ENCODE peak calls at places on chromosome 5, in seven cellular contexts. One of them, this sample, is unnamed.

GRCh38 chr5:171757853-171758535 is 27.6 kb upstream of the SMIM23 start:
- DNase-seq in GM12878: no peak
- DNase-seq in HCT116: peak; percentile 67
- DNase-seq in tibial nerve: no peak
- DNase-seq in adrenal gland: no peak
- DNase-seq in esophagus squamous epithelium: no peak
- DNase-seq in uterus: no peak
- DNase-seq in this sample: no peak

GRCh38 chr5:132487095-132487428 is 3.5 kb downstream of the IRF1 start:
- DNase-seq in GM12878: no peak
- DNase-seq in HCT116: no peak
- DNase-seq in tibial nerve: no peak
- DNase-seq in adrenal gland: no peak
- DNase-seq in esophagus squamous epithelium: no peak
- DNase-seq in uterus: peak; percentile 7
- DNase-seq in this sample: no peak

GRCh38 chr5:129074903-129075302 is 19.6 kb upstream of the ISOC1 start:
- DNase-seq in GM12878: no peak
- DNase-seq in HCT116: no peak
- DNase-seq in tibial nerve: no peak
- DNase-seq in adrenal gland: no peak
- DNase-seq in esophagus squamous epithelium: no peak
- DNase-seq in uterus: no peak
- DNase-seq in this sample: no peak

GRCh38 chr5:102815560-102816324 is 60.6 kb downstream of the PAM start:
- DNase-seq in GM12878: no peak
- DNase-seq in HCT116: no peak
- DNase-seq in tibial nerve: no peak
- DNase-seq in adrenal gland: no peak
- DNase-seq in esophagus squamous epithelium: no peak
- DNase-seq in uterus: no peak
- DNase-seq in this sample: no peak

GRCh38 chr5:119009131-119009530 is 20.8 kb upstream of the DTWD2 start:
- DNase-seq in GM12878: no peak
- DNase-seq in HCT116: no peak
- DNase-seq in tibial nerve: no peak
- DNase-seq in adrenal gland: no peak
- DNase-seq in esophagus squamous epithelium: no peak
- DNase-seq in uterus: no peak
- DNase-seq in this sample: no peak

GRCh38 chr5:78540335-78541057 is 108.1 kb downstream of the LHFPL2 start:
- DNase-seq in GM12878: no peak
- DNase-seq in HCT116: no peak
- DNase-seq in tibial nerve: peak; percentile 51
- DNase-seq in adrenal gland: peak; percentile 57
- DNase-seq in esophagus squamous epithelium: no peak
- DNase-seq in uterus: no peak
- DNase-seq in this sample: no peak

GRCh38 chr5:158303883-158304282 is 444.9 kb upstream of the CLINT1 start:
- DNase-seq in GM12878: no peak
- DNase-seq in HCT116: no peak
- DNase-seq in tibial nerve: no peak
- DNase-seq in adrenal gland: no peak
- DNase-seq in esophagus squamous epithelium: no peak
- DNase-seq in uterus: no peak
- DNase-seq in this sample: no peak

GRCh38 chr5:124743534-124744169 is 2.8 kb downstream of the ZNF608 start:
- DNase-seq in GM12878: no peak
- DNase-seq in HCT116: no peak
- DNase-seq in tibial nerve: no peak
- DNase-seq in adrenal gland: no peak
- DNase-seq in esophagus squamous epithelium: no peak
- DNase-seq in uterus: no peak
- DNase-seq in this sample: no peak

GRCh38 chr5:20360243-20360642 is 372.2 kb upstream of the CDH18 start:
- DNase-seq in GM12878: no peak
- DNase-seq in HCT116: no peak
- DNase-seq in tibial nerve: no peak
- DNase-seq in adrenal gland: peak; percentile 2
- DNase-seq in esophagus squamous epithelium: no peak
- DNase-seq in uterus: no peak
- DNase-seq in this sample: no peak

GRCh38 chr5:4370218-4370617 is 769.9 kb upstream of the ADAMTS16 start:
- DNase-seq in GM12878: no peak
- DNase-seq in HCT116: no peak
- DNase-seq in tibial nerve: no peak
- DNase-seq in adrenal gland: no peak
- DNase-seq in esophagus squamous epithelium: no peak
- DNase-seq in uterus: no peak
- DNase-seq in this sample: no peak

GRCh38 chr5:150645070-150645700 is 4.7 kb downstream of the SYNPO start:
- DNase-seq in GM12878: no peak
- DNase-seq in HCT116: no peak
- DNase-seq in tibial nerve: peak; percentile 68
- DNase-seq in adrenal gland: peak; percentile 96
- DNase-seq in esophagus squamous epithelium: no peak
- DNase-seq in uterus: peak; percentile 79
- DNase-seq in this sample: no peak

GRCh38 chr5:172837640-172838039 is 3.6 kb downstream of the ERGIC1 start:
- DNase-seq in GM12878: peak; percentile 73
- DNase-seq in HCT116: no peak
- DNase-seq in tibial nerve: no peak
- DNase-seq in adrenal gland: peak; percentile 86
- DNase-seq in esophagus squamous epithelium: no peak
- DNase-seq in uterus: no peak
- DNase-seq in this sample: no peak

GRCh38 chr5:176427971-176428370 is 11.6 kb upstream of the CLTB start:
- DNase-seq in GM12878: no peak
- DNase-seq in HCT116: peak; percentile 22
- DNase-seq in tibial nerve: no peak
- DNase-seq in adrenal gland: no peak
- DNase-seq in esophagus squamous epithelium: no peak
- DNase-seq in uterus: no peak
- DNase-seq in this sample: no peak

GRCh38 chr5:147522435-147522834 is 12.6 kb upstream of the DPYSL3 start:
- DNase-seq in GM12878: no peak
- DNase-seq in HCT116: no peak
- DNase-seq in tibial nerve: no peak
- DNase-seq in adrenal gland: no peak
- DNase-seq in esophagus squamous epithelium: no peak
- DNase-seq in uterus: no peak
- DNase-seq in this sample: no peak

GRCh38 chr5:69414885-69415583 is at the start of gene MARVELD2:
- DNase-seq in GM12878: no peak
- DNase-seq in HCT116: peak; percentile 77
- DNase-seq in tibial nerve: peak; percentile 33
- DNase-seq in adrenal gland: peak; percentile 79
- DNase-seq in esophagus squamous epithelium: no peak
- DNase-seq in uterus: peak; percentile 20
- DNase-seq in this sample: no peak

GRCh38 chr5:61184708-61185107 is 22.4 kb upstream of the SMIM15 start:
- DNase-seq in GM12878: no peak
- DNase-seq in HCT116: no peak
- DNase-seq in tibial nerve: no peak
- DNase-seq in adrenal gland: no peak
- DNase-seq in esophagus squamous epithelium: no peak
- DNase-seq in uterus: no peak
- DNase-seq in this sample: no peak

DNA sequence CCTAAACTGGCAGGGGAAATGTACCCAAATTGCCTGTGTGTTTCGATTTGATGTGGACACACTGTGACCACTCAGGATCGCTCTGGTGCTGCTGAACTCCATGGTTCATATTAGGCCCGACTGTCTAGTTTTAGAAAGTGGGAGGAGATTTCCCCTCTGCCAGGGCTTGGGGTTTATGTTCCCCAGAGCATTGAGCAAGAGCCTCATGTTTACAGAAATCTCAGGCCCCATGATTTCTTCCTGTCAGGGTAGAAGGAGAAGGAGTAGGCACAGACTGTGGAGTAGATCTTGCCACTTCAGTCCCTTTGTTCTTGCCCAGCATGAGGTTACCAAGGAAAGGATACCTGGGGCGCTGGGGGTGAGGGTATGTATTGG is 40.8 kb upstream of the GLRX start:
- DNase-seq in GM12878: no peak
- DNase-seq in HCT116: no peak
- DNase-seq in tibial nerve: peak; percentile 75
- DNase-seq in adrenal gland: peak; percentile 42
- DNase-seq in esophagus squamous epithelium: no peak
- DNase-seq in uterus: no peak
- DNase-seq in this sample: no peak
- TF ChIP-seq POLR2A in GM12878: no peak
- TF ChIP-seq POLR2A in HCT116: no peak
- TF ChIP-seq POLR2A in tibial nerve: peak; percentile 48
- TF ChIP-seq POLR2A in adrenal gland: no peak
- TF ChIP-seq POLR2A in esophagus squamous epithelium: no peak
- TF ChIP-seq POLR2A in uterus: no peak
- TF ChIP-seq POLR2A in this sample: peak; percentile 38

DNA sequence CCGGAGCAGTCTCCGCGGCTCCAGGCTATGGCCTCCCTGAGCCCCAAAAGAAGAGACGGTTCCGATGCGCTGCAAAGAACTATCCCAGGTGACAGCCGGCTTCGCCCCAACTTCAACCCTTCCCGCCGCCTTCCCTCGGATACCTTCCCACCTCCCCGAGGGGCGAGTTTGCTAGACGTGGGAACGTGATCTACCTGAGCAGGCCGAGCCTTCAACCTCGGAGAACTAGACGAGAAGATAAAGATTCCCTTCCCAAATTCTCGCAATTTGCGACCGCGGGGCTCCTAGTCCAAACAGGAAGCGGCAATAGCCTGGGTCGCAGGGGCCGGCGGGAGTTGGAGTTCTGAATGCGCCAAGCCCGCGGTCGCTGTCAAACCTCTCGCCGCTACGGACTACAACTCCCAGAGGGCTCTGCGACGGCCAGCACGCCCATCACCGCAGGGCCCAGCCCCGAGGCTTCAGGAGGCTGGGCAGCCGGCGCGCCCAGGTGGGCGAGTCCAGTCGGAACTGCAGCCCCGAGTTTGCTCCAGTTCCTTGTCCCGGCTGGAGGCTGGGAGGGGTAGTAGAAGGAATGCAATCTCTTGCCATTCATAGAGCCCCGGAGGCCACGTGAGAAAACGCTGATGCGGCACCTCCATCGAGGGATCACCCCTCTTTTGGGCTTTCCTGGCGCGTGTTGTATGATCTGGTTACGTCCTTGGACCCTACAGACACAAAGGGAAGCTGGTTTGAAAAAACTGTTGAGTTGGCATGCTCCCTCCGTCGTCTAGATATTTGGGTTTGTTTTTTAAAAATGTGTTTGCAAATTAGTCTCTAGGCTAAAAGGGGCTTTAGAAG is at the start of gene SLC38A9:
- DNase-seq in GM12878: peak; percentile 68
- DNase-seq in HCT116: peak; percentile 83
- DNase-seq in tibial nerve: peak; percentile 90
- DNase-seq in adrenal gland: peak; percentile 97
- DNase-seq in esophagus squamous epithelium: peak; percentile 60
- DNase-seq in uterus: peak; percentile 95
- DNase-seq in this sample: peak; percentile 98
- TF ChIP-seq POLR2A in GM12878: peak; percentile 80
- TF ChIP-seq POLR2A in HCT116: peak; percentile 89
- TF ChIP-seq POLR2A in tibial nerve: no peak
- TF ChIP-seq POLR2A in adrenal gland: peak; percentile 9
- TF ChIP-seq POLR2A in esophagus squamous epithelium: no peak
- TF ChIP-seq POLR2A in uterus: peak; percentile 26
- TF ChIP-seq POLR2A in this sample: no peak

GRCh38 chr5:42798284-42799240 is 13.1 kb downstream of the SELENOP start:
- DNase-seq in GM12878: no peak
- DNase-seq in HCT116: no peak
- DNase-seq in tibial nerve: no peak
- DNase-seq in adrenal gland: no peak
- DNase-seq in esophagus squamous epithelium: no peak
- DNase-seq in uterus: no peak
- DNase-seq in this sample: no peak

GRCh38 chr5:42799668-42800114 is 12.0 kb downstream of the SELENOP start:
- DNase-seq in GM12878: no peak
- DNase-seq in HCT116: no peak
- DNase-seq in tibial nerve: no peak
- DNase-seq in adrenal gland: no peak
- DNase-seq in esophagus squamous epithelium: no peak
- DNase-seq in uterus: no peak
- DNase-seq in this sample: no peak

GRCh38 chr5:42801516-42802166 is 10.1 kb downstream of the SELENOP start:
- DNase-seq in GM12878: no peak
- DNase-seq in HCT116: no peak
- DNase-seq in tibial nerve: no peak
- DNase-seq in adrenal gland: no peak
- DNase-seq in esophagus squamous epithelium: no peak
- DNase-seq in uterus: no peak
- DNase-seq in this sample: no peak

GRCh38 chr5:42799241-42799608 is 12.5 kb downstream of the SELENOP start:
- DNase-seq in GM12878: no peak
- DNase-seq in HCT116: no peak
- DNase-seq in tibial nerve: no peak
- DNase-seq in adrenal gland: no peak
- DNase-seq in esophagus squamous epithelium: no peak
- DNase-seq in uterus: no peak
- DNase-seq in this sample: no peak

DNA sequence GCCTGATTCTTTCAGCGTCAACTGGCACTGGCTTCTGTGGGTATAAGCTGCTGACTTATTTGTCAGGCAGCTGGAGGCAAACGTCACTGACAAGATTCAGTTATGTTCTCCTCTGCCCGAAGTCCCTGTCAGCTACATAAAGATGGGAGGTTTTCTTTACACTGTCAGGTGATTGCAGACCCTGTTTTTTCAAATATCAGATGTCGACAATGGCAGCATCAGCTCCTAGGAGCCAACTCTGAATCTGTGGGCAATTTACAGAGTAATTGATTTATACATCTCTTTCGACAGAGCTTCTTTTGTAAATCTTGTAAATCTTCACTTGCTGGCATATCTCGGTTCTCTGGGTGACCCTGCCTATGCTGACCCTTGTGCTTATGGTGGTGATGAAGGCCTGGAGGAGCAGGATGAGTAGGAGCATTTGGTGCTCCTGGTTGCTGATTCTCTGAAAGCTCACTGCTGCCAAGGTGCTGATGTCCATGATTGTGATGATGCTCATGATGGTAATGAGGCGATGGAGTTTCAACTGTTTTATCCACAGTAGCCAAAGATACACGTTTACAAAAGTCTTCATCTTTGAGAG is 10.9 kb downstream of the SELENOP start:
- DNase-seq in GM12878: no peak
- DNase-seq in HCT116: no peak
- DNase-seq in tibial nerve: no peak
- DNase-seq in adrenal gland: no peak
- DNase-seq in esophagus squamous epithelium: no peak
- DNase-seq in uterus: no peak
- DNase-seq in this sample: no peak
- TF ChIP-seq POLR2A in GM12878: no peak
- TF ChIP-seq POLR2A in HCT116: no peak
- TF ChIP-seq POLR2A in tibial nerve: no peak
- TF ChIP-seq POLR2A in adrenal gland: no peak
- TF ChIP-seq POLR2A in esophagus squamous epithelium: no peak
- TF ChIP-seq POLR2A in uterus: no peak
- TF ChIP-seq POLR2A in this sample: no peak

GRCh38 chr5:41832430-41832829 is 37.8 kb downstream of the OXCT1 start:
- DNase-seq in GM12878: no peak
- DNase-seq in HCT116: no peak
- DNase-seq in tibial nerve: no peak
- DNase-seq in adrenal gland: no peak
- DNase-seq in esophagus squamous epithelium: no peak
- DNase-seq in uterus: no peak
- DNase-seq in this sample: no peak
- TF ChIP-seq POLR2A in GM12878: no peak
- TF ChIP-seq POLR2A in HCT116: no peak
- TF ChIP-seq POLR2A in tibial nerve: no peak
- TF ChIP-seq POLR2A in adrenal gland: no peak
- TF ChIP-seq POLR2A in esophagus squamous epithelium: no peak
- TF ChIP-seq POLR2A in uterus: no peak
- TF ChIP-seq POLR2A in this sample: no peak

GRCh38 chr5:177600458-177601018 is 606 bp downstream of the B4GALT7 start:
- DNase-seq in GM12878: no peak
- DNase-seq in HCT116: no peak
- DNase-seq in tibial nerve: no peak
- DNase-seq in adrenal gland: no peak
- DNase-seq in esophagus squamous epithelium: no peak
- DNase-seq in uterus: no peak
- DNase-seq in this sample: no peak
- TF ChIP-seq POLR2A in GM12878: no peak
- TF ChIP-seq POLR2A in HCT116: no peak
- TF ChIP-seq POLR2A in tibial nerve: no peak
- TF ChIP-seq POLR2A in adrenal gland: no peak
- TF ChIP-seq POLR2A in esophagus squamous epithelium: no peak
- TF ChIP-seq POLR2A in uterus: no peak
- TF ChIP-seq POLR2A in this sample: no peak